ENCODE peak calls at places on chromosomes 11 and 22, in five cellular contexts. One of them, this sample, is unnamed. For H3K9me3, the result is how much of the 10 kb centered on the place peaks cover.

GRCh38 chr11:44446341-44446712 is 119.1 kb upstream of the CD82 start:
- DNase-seq in PC-9: no peak
- DNase-seq in body of pancreas: no peak
- DNase-seq in prostate gland: no peak
- DNase-seq in heart right ventricle: no peak
- DNase-seq in this sample: no peak

GRCh38 chr11:134846776-134847722 is 435.0 kb upstream of the B3GAT1 start:
- DNase-seq in PC-9: no peak
- DNase-seq in body of pancreas: no peak
- DNase-seq in prostate gland: no peak
- DNase-seq in heart right ventricle: no peak
- DNase-seq in this sample: no peak

GRCh38 chr22:41285441-41285819 is 557 bp downstream of the RANGAP1 start:
- DNase-seq in heart right ventricle: peak
- DNase-seq in prostate gland: peak
- DNase-seq in body of pancreas: peak
- DNase-seq in PC-9: peak
- DNase-seq in this sample: peak

GRCh38 chr11:108069947-108070346 is 51.4 kb upstream of the ACAT1 start:
- DNase-seq in body of pancreas: no peak
- DNase-seq in prostate gland: no peak
- DNase-seq in heart right ventricle: no peak
- DNase-seq in PC-9: no peak
- DNase-seq in this sample: no peak

GRCh38 chr11:14185461-14185860 is 173.5 kb downstream of the RRAS2 start:
- DNase-seq in body of pancreas: no peak
- DNase-seq in PC-9: no peak
- DNase-seq in prostate gland: no peak
- DNase-seq in heart right ventricle: no peak
- DNase-seq in this sample: no peak

GRCh38 chr11:1638344-1638743 is 8.8 kb downstream of the KRTAP5-5 start:
- DNase-seq in body of pancreas: no peak
- DNase-seq in heart right ventricle: no peak
- DNase-seq in prostate gland: no peak
- DNase-seq in PC-9: no peak
- DNase-seq in this sample: no peak

GRCh38 chr11:8714622-8715225 is 32.1 kb downstream of the RPL27A start:
- DNase-seq in PC-9: no peak
- DNase-seq in heart right ventricle: no peak
- DNase-seq in body of pancreas: no peak
- DNase-seq in prostate gland: no peak
- DNase-seq in this sample: no peak

GRCh38 chr11:64580387-64580786 is 10.6 kb upstream of the SLC22A12 start:
- DNase-seq in PC-9: no peak
- DNase-seq in body of pancreas: no peak
- DNase-seq in heart right ventricle: no peak
- DNase-seq in prostate gland: no peak
- DNase-seq in this sample: no peak

GRCh38 chr22:40749006-40749405 is 69.7 kb downstream of the MCHR1 start:
- DNase-seq in prostate gland: no peak
- DNase-seq in PC-9: no peak
- DNase-seq in body of pancreas: no peak
- DNase-seq in heart right ventricle: no peak
- DNase-seq in this sample: no peak

GRCh38 chr11:95584180-95584579 is 205.4 kb downstream of the FAM76B start:
- DNase-seq in prostate gland: no peak
- DNase-seq in heart right ventricle: no peak
- DNase-seq in body of pancreas: no peak
- DNase-seq in PC-9: peak
- DNase-seq in this sample: no peak

GRCh38 chr11:62269654-62270278 is at the start of gene SCGB2A2:
- DNase-seq in prostate gland: peak
- DNase-seq in body of pancreas: no peak
- DNase-seq in PC-9: no peak
- DNase-seq in heart right ventricle: no peak
- DNase-seq in this sample: no peak

GRCh38 chr11:12587333-12587997 is 86.8 kb upstream of the TEAD1 start:
- DNase-seq in body of pancreas: no peak
- DNase-seq in heart right ventricle: no peak
- DNase-seq in PC-9: peak
- DNase-seq in prostate gland: no peak
- DNase-seq in this sample: peak

GRCh38 chr11:2314525-2315394 is 12.9 kb downstream of the TSPAN32 start:
- DNase-seq in PC-9: no peak
- DNase-seq in heart right ventricle: peak
- DNase-seq in body of pancreas: peak
- DNase-seq in prostate gland: peak
- DNase-seq in this sample: peak

GRCh38 chr11:50246699-50247098 is 214.0 kb downstream of the OR4C45 start:
- DNase-seq in prostate gland: no peak
- DNase-seq in body of pancreas: no peak
- DNase-seq in PC-9: no peak
- DNase-seq in heart right ventricle: no peak
- DNase-seq in this sample: no peak
- H3K9me3 ChIP-seq in prostate gland: under half
- H3K9me3 ChIP-seq in body of pancreas: under half
- H3K9me3 ChIP-seq in PC-9: under half
- H3K9me3 ChIP-seq in heart right ventricle: under half
- H3K9me3 ChIP-seq in this sample: under half

GRCh38 chr22:22380098-22381030 is 128.2 kb downstream of the ZNF280B start:
- DNase-seq in PC-9: no peak
- DNase-seq in heart right ventricle: no peak
- DNase-seq in prostate gland: no peak
- DNase-seq in body of pancreas: no peak
- DNase-seq in this sample: no peak
- TF ChIP-seq CTCF in PC-9: peak
- TF ChIP-seq CTCF in heart right ventricle: no peak
- TF ChIP-seq CTCF in prostate gland: no peak
- TF ChIP-seq CTCF in body of pancreas: no peak
- TF ChIP-seq CTCF in this sample: peak

GRCh38 chr22:46577361-46578249 is 40.2 kb upstream of the CELSR1 start:
- DNase-seq in heart right ventricle: peak
- DNase-seq in body of pancreas: no peak
- DNase-seq in PC-9: no peak
- DNase-seq in prostate gland: no peak
- DNase-seq in this sample: peak
- H3K9me3 ChIP-seq in heart right ventricle: under half
- H3K9me3 ChIP-seq in body of pancreas: under half
- H3K9me3 ChIP-seq in PC-9: under half
- H3K9me3 ChIP-seq in prostate gland: under half
- H3K9me3 ChIP-seq in this sample: under half

GRCh38 chr22:43826142-43827093 is 14.3 kb upstream of the EFCAB6 start:
- DNase-seq in body of pancreas: peak
- DNase-seq in PC-9: no peak
- DNase-seq in prostate gland: no peak
- DNase-seq in heart right ventricle: no peak
- DNase-seq in this sample: peak
- TF ChIP-seq CTCF in body of pancreas: no peak
- TF ChIP-seq CTCF in PC-9: peak
- TF ChIP-seq CTCF in prostate gland: peak
- TF ChIP-seq CTCF in heart right ventricle: peak
- TF ChIP-seq CTCF in this sample: peak

GRCh38 chr22:49064836-49065235 is 762.8 kb downstream of the BRD1 start:
- DNase-seq in PC-9: no peak
- DNase-seq in heart right ventricle: no peak
- DNase-seq in prostate gland: no peak
- DNase-seq in body of pancreas: no peak
- DNase-seq in this sample: no peak
- H3K9me3 ChIP-seq in PC-9: under half
- H3K9me3 ChIP-seq in heart right ventricle: under half
- H3K9me3 ChIP-seq in prostate gland: under half
- H3K9me3 ChIP-seq in body of pancreas: under half
- H3K9me3 ChIP-seq in this sample: under half

DNA sequence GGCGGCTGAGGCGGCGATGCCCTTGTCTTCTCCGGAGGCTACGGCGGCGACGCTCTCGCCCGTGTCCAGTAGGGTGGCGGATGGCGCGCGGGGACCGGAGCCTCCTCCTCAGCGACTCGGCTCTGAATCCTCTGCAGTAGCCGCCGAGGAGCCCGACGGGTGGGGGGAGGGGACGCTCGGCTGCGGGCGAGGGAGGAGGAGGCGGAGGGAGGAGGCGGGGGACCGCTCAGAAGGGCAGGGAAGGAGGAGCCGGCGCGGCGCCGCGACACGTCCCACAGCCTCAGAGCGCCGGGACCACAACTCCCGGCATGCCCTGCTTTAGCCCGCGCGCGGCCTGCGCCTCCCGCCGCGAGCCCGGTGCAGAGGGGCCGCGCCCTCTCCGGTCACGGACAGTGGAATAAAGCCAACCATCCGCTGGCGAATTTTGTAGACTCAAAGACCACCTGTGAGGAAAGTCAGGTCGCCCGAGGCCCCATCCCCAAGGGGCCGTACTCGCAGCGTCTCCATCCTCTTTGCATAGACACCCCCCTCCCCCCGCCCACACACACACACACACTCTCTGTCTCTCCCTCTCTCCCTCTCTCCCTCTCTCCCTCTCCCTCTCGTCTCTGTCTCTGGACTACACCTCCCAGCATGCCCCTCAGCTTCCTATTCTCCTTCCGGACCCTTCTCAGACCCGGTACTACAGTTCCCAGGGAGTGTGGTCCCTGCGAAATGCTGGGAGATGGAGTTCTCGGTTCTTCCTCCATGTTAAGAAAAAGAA is at the start of gene FAM168A:
- DNase-seq in heart right ventricle: peak
- DNase-seq in PC-9: peak
- DNase-seq in prostate gland: peak
- DNase-seq in body of pancreas: peak
- DNase-seq in this sample: peak
- TF ChIP-seq CTCF in heart right ventricle: peak
- TF ChIP-seq CTCF in PC-9: no peak
- TF ChIP-seq CTCF in prostate gland: peak
- TF ChIP-seq CTCF in body of pancreas: no peak
- TF ChIP-seq CTCF in this sample: peak

DNA sequence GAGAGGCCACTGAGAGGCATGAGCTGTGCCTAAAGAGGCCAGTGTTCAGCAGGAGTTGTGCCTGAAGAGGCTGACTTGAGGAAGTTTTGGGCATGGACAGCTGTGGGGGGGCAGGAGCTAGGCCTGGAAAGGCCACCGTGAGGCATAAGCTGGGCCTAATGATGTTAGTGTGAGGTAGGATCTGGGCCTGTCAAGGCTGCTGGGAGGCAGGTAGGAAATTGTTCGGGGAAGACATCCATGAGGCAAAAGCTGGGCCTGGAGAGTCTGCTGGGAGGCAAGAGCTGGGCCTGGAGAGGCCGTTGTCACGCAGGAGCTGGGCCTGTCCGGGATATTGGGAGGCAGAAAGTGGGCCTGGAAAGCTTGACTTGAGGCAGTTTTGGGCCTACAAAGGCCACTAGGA is 44.9 kb downstream of the OR4C45 start:
- DNase-seq in PC-9: no peak
- DNase-seq in body of pancreas: no peak
- DNase-seq in heart right ventricle: no peak
- DNase-seq in prostate gland: no peak
- DNase-seq in this sample: no peak
- H3K9me3 ChIP-seq in PC-9: under half
- H3K9me3 ChIP-seq in body of pancreas: under half
- H3K9me3 ChIP-seq in heart right ventricle: under half
- H3K9me3 ChIP-seq in prostate gland: under half
- H3K9me3 ChIP-seq in this sample: under half

DNA sequence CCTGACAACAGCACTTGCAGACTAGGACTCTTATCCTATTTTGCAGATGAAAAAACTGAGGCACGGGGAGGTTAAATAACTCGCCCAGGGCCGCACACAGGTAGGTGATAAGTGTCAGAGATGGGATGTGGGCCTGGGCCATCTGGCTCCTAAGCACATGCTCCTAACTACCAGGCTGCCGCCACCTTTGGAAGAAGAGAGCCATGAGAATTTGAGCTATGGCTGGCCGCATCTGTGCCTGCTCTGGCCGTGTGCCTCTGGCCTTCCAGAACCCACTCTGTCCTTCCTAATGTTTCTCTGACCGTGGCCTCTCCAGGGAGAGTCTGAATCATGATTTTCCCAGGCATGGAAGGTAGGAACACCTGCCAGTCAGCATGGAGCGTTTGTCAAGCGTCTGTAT is 15.3 kb upstream of the IL2RB start:
- DNase-seq in PC-9: no peak
- DNase-seq in body of pancreas: no peak
- DNase-seq in heart right ventricle: no peak
- DNase-seq in prostate gland: no peak
- DNase-seq in this sample: no peak
- TF ChIP-seq CTCF in PC-9: no peak
- TF ChIP-seq CTCF in body of pancreas: no peak
- TF ChIP-seq CTCF in heart right ventricle: no peak
- TF ChIP-seq CTCF in prostate gland: no peak
- TF ChIP-seq CTCF in this sample: no peak

GRCh38 chr11:94145916-94146315 is 17.3 kb downstream of the PANX1 start:
- DNase-seq in body of pancreas: no peak
- DNase-seq in PC-9: no peak
- DNase-seq in prostate gland: no peak
- DNase-seq in heart right ventricle: no peak
- DNase-seq in this sample: no peak

GRCh38 chr11:94147433-94147845 is 18.8 kb downstream of the PANX1 start:
- DNase-seq in prostate gland: no peak
- DNase-seq in PC-9: no peak
- DNase-seq in body of pancreas: no peak
- DNase-seq in heart right ventricle: no peak
- DNase-seq in this sample: no peak

GRCh38 chr11:94150056-94150455 is 21.4 kb downstream of the PANX1 start:
- DNase-seq in heart right ventricle: no peak
- DNase-seq in prostate gland: no peak
- DNase-seq in body of pancreas: no peak
- DNase-seq in PC-9: no peak
- DNase-seq in this sample: no peak

GRCh38 chr11:94149435-94149834 is 20.8 kb downstream of the PANX1 start:
- DNase-seq in prostate gland: no peak
- DNase-seq in heart right ventricle: no peak
- DNase-seq in body of pancreas: no peak
- DNase-seq in PC-9: peak
- DNase-seq in this sample: no peak

GRCh38 chr11:94148189-94148588 is 19.5 kb downstream of the PANX1 start:
- DNase-seq in body of pancreas: no peak
- DNase-seq in PC-9: no peak
- DNase-seq in heart right ventricle: no peak
- DNase-seq in prostate gland: no peak
- DNase-seq in this sample: no peak
- H3K9me3 ChIP-seq in body of pancreas: under half
- H3K9me3 ChIP-seq in PC-9: under half
- H3K9me3 ChIP-seq in heart right ventricle: under half
- H3K9me3 ChIP-seq in prostate gland: under half
- H3K9me3 ChIP-seq in this sample: under half

GRCh38 chr11:65660038-65660437 is 2.7 kb downstream of the RELA start:
- DNase-seq in heart right ventricle: no peak
- DNase-seq in PC-9: no peak
- DNase-seq in body of pancreas: no peak
- DNase-seq in prostate gland: no peak
- DNase-seq in this sample: no peak

GRCh38 chr11:65662247-65662801 is 392 bp downstream of the RELA start:
- DNase-seq in prostate gland: no peak
- DNase-seq in PC-9: no peak
- DNase-seq in body of pancreas: no peak
- DNase-seq in heart right ventricle: no peak
- DNase-seq in this sample: no peak

GRCh38 chr11:65661599-65662246 is 993 bp downstream of the RELA start:
- DNase-seq in body of pancreas: no peak
- DNase-seq in PC-9: no peak
- DNase-seq in heart right ventricle: no peak
- DNase-seq in prostate gland: no peak
- DNase-seq in this sample: peak

GRCh38 chr11:65663634-65664200 is 1.0 kb upstream of the RELA start:
- DNase-seq in PC-9: no peak
- DNase-seq in body of pancreas: no peak
- DNase-seq in heart right ventricle: peak
- DNase-seq in prostate gland: no peak
- DNase-seq in this sample: peak

GRCh38 chr11:65662802-65663633 is at the start of gene RELA:
- DNase-seq in prostate gland: peak
- DNase-seq in body of pancreas: peak
- DNase-seq in heart right ventricle: peak
- DNase-seq in PC-9: peak
- DNase-seq in this sample: peak
- TF ChIP-seq CTCF in prostate gland: peak
- TF ChIP-seq CTCF in body of pancreas: no peak
- TF ChIP-seq CTCF in heart right ventricle: no peak
- TF ChIP-seq CTCF in PC-9: no peak
- TF ChIP-seq CTCF in this sample: no peak